ENCODE peak calls at places on chromosomes 5 and 9, in six cellular contexts. O, Z, D, X, Y and J are unnamed samples.

GRCh38 chr5:39216621-39217020 is 2.7 kb downstream of the FYB1 start:
- DNase-seq in O (no peak), Z (no peak), D (no peak), X (no peak), Y (no peak), J (no peak)

GRCh38 chr5:102638912-102639652 is 116.0 kb upstream of the PAM start:
- DNase-seq in O (no peak), Z (no peak), D (no peak), X (no peak), Y (no peak), J (no peak)

GRCh38 chr9:107929439-107929838 is 439.9 kb upstream of the KLF4 start:
- DNase-seq in O (peak; percentile 86), Z (peak; percentile 15), D (no peak), X (peak; percentile 89), Y (no peak), J (no peak)

GRCh38 chr9:101639785-101640437 is 45.1 kb upstream of the PPP3R2 start:
- DNase-seq in O (no peak), Z (no peak), D (no peak), X (no peak), Y (no peak), J (no peak)

GRCh38 chr5:143648696-143649095 is 163.3 kb upstream of the HMHB1 start:
- DNase-seq in O (no peak), Z (no peak), D (no peak), X (no peak), Y (no peak), J (no peak)

GRCh38 chr5:151892393-151892792 is 32.3 kb downstream of the GLRA1 start:
- DNase-seq in O (no peak), Z (no peak), D (no peak), X (no peak), Y (peak; percentile 43), J (no peak)

GRCh38 chr9:23933348-23933747 is 107.3 kb upstream of the ELAVL2 start:
- DNase-seq in O (no peak), Z (no peak), D (no peak), X (no peak), Y (no peak), J (no peak)

GRCh38 chr5:151219138-151219537 is 4.8 kb downstream of the CCDC69 start:
- DNase-seq in O (no peak), Z (no peak), D (no peak), X (no peak), Y (no peak), J (no peak)

GRCh38 chr5:93017854-93018253 is 563.2 kb downstream of the NR2F1-AS1 start:
- DNase-seq in O (peak; percentile 46), Z (no peak), D (no peak), X (peak; percentile 46), Y (no peak), J (no peak)

GRCh38 chr5:109409844-109410388 is at the start of gene PJA2:
- DNase-seq in O (peak; percentile 100), Z (peak; percentile 100), D (peak; percentile 97), X (peak; percentile 100), Y (peak; percentile 95), J (peak; percentile 91)

GRCh38 chr5:125683669-125684068 is 739.5 kb upstream of the GRAMD2B start:
- DNase-seq in O (no peak), Z (no peak), D (no peak), X (no peak), Y (no peak), J (no peak)

GRCh38 chr5:57332350-57332749 is 150.3 kb downstream of the ACTBL2 start:
- DNase-seq in O (no peak), Z (no peak), D (no peak), X (no peak), Y (no peak), J (no peak)

GRCh38 chr5:40276426-40277102 is 403.2 kb upstream of the PTGER4 start:
- DNase-seq in O (no peak), Z (no peak), D (no peak), X (no peak), Y (no peak), J (no peak)

GRCh38 chr5:77449981-77450380 is 42.1 kb downstream of the WDR41 start:
- DNase-seq in O (peak; percentile 88), Z (no peak), D (no peak), X (no peak), Y (no peak), J (no peak)

GRCh38 chr5:7910738-7911428 is 41.9 kb downstream of the MTRR start:
- DNase-seq in O (no peak), Z (no peak), D (no peak), X (no peak), Y (no peak), J (no peak)

GRCh38 chr5:94181940-94182339 is 436.5 kb downstream of the KIAA0825 start:
- DNase-seq in O (peak; percentile 15), Z (no peak), D (no peak), X (no peak), Y (no peak), J (no peak)

GRCh38 chr5:56951946-56952691 is at the start of gene MIER3:
- DNase-seq in O (peak; percentile 64), Z (peak; percentile 65), D (peak; percentile 76), X (peak; percentile 31), Y (peak; percentile 72), J (peak; percentile 71)